ENCODE peak calls at places on chromosomes 6 and 20, in six cellular contexts. One of them, this sample, is unnamed.

GRCh38 chr6:164859791-164860190 is 449.6 kb downstream of the C6orf118 start:
- DNase-seq in left ventricle myocardium inferior: no peak
- DNase-seq in uterus: no peak
- DNase-seq in aorta: no peak
- DNase-seq in activated CD4-positive, alpha-beta T cell treated with anti-CD3 and anti-CD28 coated beads, Interleukin-2, amount 50 U/mL, for 1 hour: no peak
- DNase-seq in Peyer's patch: no peak
- DNase-seq in this sample: no peak

GRCh38 chr6:82521369-82521768 is 157.8 kb downstream of the TPBG start:
- DNase-seq in uterus: no peak
- DNase-seq in activated CD4-positive, alpha-beta T cell treated with anti-CD3 and anti-CD28 coated beads, Interleukin-2, amount 50 U/mL, for 1 hour: no peak
- DNase-seq in left ventricle myocardium inferior: no peak
- DNase-seq in aorta: no peak
- DNase-seq in Peyer's patch: no peak
- DNase-seq in this sample: no peak

GRCh38 chr6:132919476-132919875 is 105.1 kb downstream of the RPS12 start:
- DNase-seq in uterus: peak
- DNase-seq in activated CD4-positive, alpha-beta T cell treated with anti-CD3 and anti-CD28 coated beads, Interleukin-2, amount 50 U/mL, for 1 hour: no peak
- DNase-seq in Peyer's patch: no peak
- DNase-seq in left ventricle myocardium inferior: peak
- DNase-seq in aorta: no peak
- DNase-seq in this sample: peak

GRCh38 chr6:46757206-46757564 is 10.5 kb downstream of the ANKRD66 start:
- DNase-seq in aorta: no peak
- DNase-seq in activated CD4-positive, alpha-beta T cell treated with anti-CD3 and anti-CD28 coated beads, Interleukin-2, amount 50 U/mL, for 1 hour: no peak
- DNase-seq in Peyer's patch: no peak
- DNase-seq in left ventricle myocardium inferior: no peak
- DNase-seq in uterus: no peak
- DNase-seq in this sample: no peak

GRCh38 chr6:131923356-131923755 is 27.8 kb downstream of the CCN2 start:
- DNase-seq in activated CD4-positive, alpha-beta T cell treated with anti-CD3 and anti-CD28 coated beads, Interleukin-2, amount 50 U/mL, for 1 hour: peak
- DNase-seq in aorta: no peak
- DNase-seq in uterus: peak
- DNase-seq in Peyer's patch: no peak
- DNase-seq in left ventricle myocardium inferior: peak
- DNase-seq in this sample: no peak

GRCh38 chr20:33490023-33490933 is at the start of gene CBFA2T2:
- DNase-seq in uterus: no peak
- DNase-seq in aorta: peak
- DNase-seq in Peyer's patch: peak
- DNase-seq in activated CD4-positive, alpha-beta T cell treated with anti-CD3 and anti-CD28 coated beads, Interleukin-2, amount 50 U/mL, for 1 hour: no peak
- DNase-seq in left ventricle myocardium inferior: peak
- DNase-seq in this sample: peak

GRCh38 chr6:134589512-134589911 is 271.6 kb upstream of the SGK1 start:
- DNase-seq in Peyer's patch: no peak
- DNase-seq in left ventricle myocardium inferior: no peak
- DNase-seq in aorta: no peak
- DNase-seq in activated CD4-positive, alpha-beta T cell treated with anti-CD3 and anti-CD28 coated beads, Interleukin-2, amount 50 U/mL, for 1 hour: no peak
- DNase-seq in uterus: no peak
- DNase-seq in this sample: peak

GRCh38 chr6:134379086-134379485 is 61.2 kb upstream of the SGK1 start:
- DNase-seq in uterus: no peak
- DNase-seq in Peyer's patch: no peak
- DNase-seq in aorta: no peak
- DNase-seq in activated CD4-positive, alpha-beta T cell treated with anti-CD3 and anti-CD28 coated beads, Interleukin-2, amount 50 U/mL, for 1 hour: peak
- DNase-seq in left ventricle myocardium inferior: no peak
- DNase-seq in this sample: no peak

GRCh38 chr6:39303425-39304153 is 10.6 kb downstream of the KCNK17 start:
- DNase-seq in aorta: no peak
- DNase-seq in left ventricle myocardium inferior: no peak
- DNase-seq in activated CD4-positive, alpha-beta T cell treated with anti-CD3 and anti-CD28 coated beads, Interleukin-2, amount 50 U/mL, for 1 hour: no peak
- DNase-seq in Peyer's patch: no peak
- DNase-seq in uterus: no peak
- DNase-seq in this sample: no peak

GRCh38 chr6:89952696-89953095 is 58.4 kb downstream of the GJA10 start:
- DNase-seq in activated CD4-positive, alpha-beta T cell treated with anti-CD3 and anti-CD28 coated beads, Interleukin-2, amount 50 U/mL, for 1 hour: peak
- DNase-seq in left ventricle myocardium inferior: no peak
- DNase-seq in uterus: no peak
- DNase-seq in Peyer's patch: peak
- DNase-seq in aorta: no peak
- DNase-seq in this sample: no peak

GRCh38 chr6:34485321-34486060 is 19.6 kb downstream of the PACSIN1 start:
- DNase-seq in activated CD4-positive, alpha-beta T cell treated with anti-CD3 and anti-CD28 coated beads, Interleukin-2, amount 50 U/mL, for 1 hour: no peak
- DNase-seq in left ventricle myocardium inferior: no peak
- DNase-seq in aorta: peak
- DNase-seq in uterus: no peak
- DNase-seq in Peyer's patch: no peak
- DNase-seq in this sample: no peak

GRCh38 chr6:96089173-96089572 is 73.4 kb downstream of the FUT9 start:
- DNase-seq in activated CD4-positive, alpha-beta T cell treated with anti-CD3 and anti-CD28 coated beads, Interleukin-2, amount 50 U/mL, for 1 hour: no peak
- DNase-seq in aorta: no peak
- DNase-seq in left ventricle myocardium inferior: no peak
- DNase-seq in uterus: no peak
- DNase-seq in Peyer's patch: no peak
- DNase-seq in this sample: no peak

GRCh38 chr6:103335412-103335811 is 1524.3 kb downstream of the HACE1 start:
- DNase-seq in aorta: no peak
- DNase-seq in uterus: no peak
- DNase-seq in left ventricle myocardium inferior: no peak
- DNase-seq in activated CD4-positive, alpha-beta T cell treated with anti-CD3 and anti-CD28 coated beads, Interleukin-2, amount 50 U/mL, for 1 hour: no peak
- DNase-seq in Peyer's patch: no peak
- DNase-seq in this sample: no peak

GRCh38 chr6:97978855-97979271 is 695.8 kb upstream of the MMS22L start:
- DNase-seq in left ventricle myocardium inferior: no peak
- DNase-seq in activated CD4-positive, alpha-beta T cell treated with anti-CD3 and anti-CD28 coated beads, Interleukin-2, amount 50 U/mL, for 1 hour: no peak
- DNase-seq in Peyer's patch: no peak
- DNase-seq in aorta: peak
- DNase-seq in uterus: no peak
- DNase-seq in this sample: no peak

GRCh38 chr20:44618318-44618731 is 33.2 kb downstream of the ADA start:
- DNase-seq in aorta: peak
- DNase-seq in uterus: no peak
- DNase-seq in activated CD4-positive, alpha-beta T cell treated with anti-CD3 and anti-CD28 coated beads, Interleukin-2, amount 50 U/mL, for 1 hour: peak
- DNase-seq in Peyer's patch: peak
- DNase-seq in left ventricle myocardium inferior: peak
- DNase-seq in this sample: no peak

GRCh38 chr6:11098009-11098408 is 4.4 kb downstream of the SMIM13 start:
- DNase-seq in Peyer's patch: no peak
- DNase-seq in aorta: no peak
- DNase-seq in uterus: no peak
- DNase-seq in activated CD4-positive, alpha-beta T cell treated with anti-CD3 and anti-CD28 coated beads, Interleukin-2, amount 50 U/mL, for 1 hour: no peak
- DNase-seq in left ventricle myocardium inferior: no peak
- DNase-seq in this sample: no peak

GRCh38 chr6:158879180-158879579 is 60.0 kb upstream of the EZR start:
- DNase-seq in uterus: no peak
- DNase-seq in Peyer's patch: no peak
- DNase-seq in activated CD4-positive, alpha-beta T cell treated with anti-CD3 and anti-CD28 coated beads, Interleukin-2, amount 50 U/mL, for 1 hour: no peak
- DNase-seq in left ventricle myocardium inferior: no peak
- DNase-seq in aorta: no peak
- DNase-seq in this sample: no peak

GRCh38 chr6:170092826-170093225 is 198.1 kb downstream of the DLL1 start:
- DNase-seq in left ventricle myocardium inferior: no peak
- DNase-seq in Peyer's patch: no peak
- DNase-seq in uterus: no peak
- DNase-seq in activated CD4-positive, alpha-beta T cell treated with anti-CD3 and anti-CD28 coated beads, Interleukin-2, amount 50 U/mL, for 1 hour: no peak
- DNase-seq in aorta: peak
- DNase-seq in this sample: no peak

GRCh38 chr6:18153311-18153703 is 1.6 kb downstream of the TPMT start:
- DNase-seq in Peyer's patch: no peak
- DNase-seq in left ventricle myocardium inferior: no peak
- DNase-seq in activated CD4-positive, alpha-beta T cell treated with anti-CD3 and anti-CD28 coated beads, Interleukin-2, amount 50 U/mL, for 1 hour: no peak
- DNase-seq in aorta: no peak
- DNase-seq in uterus: no peak
- DNase-seq in this sample: no peak

GRCh38 chr6:137403443-137403842 is 90.8 kb downstream of the OLIG3 start:
- DNase-seq in activated CD4-positive, alpha-beta T cell treated with anti-CD3 and anti-CD28 coated beads, Interleukin-2, amount 50 U/mL, for 1 hour: no peak
- DNase-seq in left ventricle myocardium inferior: no peak
- DNase-seq in aorta: no peak
- DNase-seq in uterus: no peak
- DNase-seq in Peyer's patch: no peak
- DNase-seq in this sample: no peak

GRCh38 chr6:43673444-43674063 is 14.0 kb downstream of the MRPS18A start:
- DNase-seq in Peyer's patch: no peak
- DNase-seq in activated CD4-positive, alpha-beta T cell treated with anti-CD3 and anti-CD28 coated beads, Interleukin-2, amount 50 U/mL, for 1 hour: no peak
- DNase-seq in left ventricle myocardium inferior: no peak
- DNase-seq in uterus: peak
- DNase-seq in aorta: peak
- DNase-seq in this sample: no peak

GRCh38 chr6:144315226-144315980 is 30.3 kb downstream of the UTRN start:
- DNase-seq in uterus: no peak
- DNase-seq in activated CD4-positive, alpha-beta T cell treated with anti-CD3 and anti-CD28 coated beads, Interleukin-2, amount 50 U/mL, for 1 hour: no peak
- DNase-seq in Peyer's patch: no peak
- DNase-seq in left ventricle myocardium inferior: no peak
- DNase-seq in aorta: no peak
- DNase-seq in this sample: no peak

GRCh38 chr6:166104107-166104506 is 63.5 kb downstream of the TBXT start:
- DNase-seq in Peyer's patch: no peak
- DNase-seq in uterus: no peak
- DNase-seq in activated CD4-positive, alpha-beta T cell treated with anti-CD3 and anti-CD28 coated beads, Interleukin-2, amount 50 U/mL, for 1 hour: no peak
- DNase-seq in aorta: no peak
- DNase-seq in left ventricle myocardium inferior: no peak
- DNase-seq in this sample: no peak

GRCh38 chr20:9617062-9617461 is 102.7 kb downstream of the LAMP5 start:
- DNase-seq in Peyer's patch: peak
- DNase-seq in aorta: no peak
- DNase-seq in activated CD4-positive, alpha-beta T cell treated with anti-CD3 and anti-CD28 coated beads, Interleukin-2, amount 50 U/mL, for 1 hour: peak
- DNase-seq in left ventricle myocardium inferior: peak
- DNase-seq in uterus: peak
- DNase-seq in this sample: peak

GRCh38 chr6:29325777-29326176 is 24.3 kb downstream of the OR14J1 start:
- DNase-seq in activated CD4-positive, alpha-beta T cell treated with anti-CD3 and anti-CD28 coated beads, Interleukin-2, amount 50 U/mL, for 1 hour: no peak
- DNase-seq in left ventricle myocardium inferior: no peak
- DNase-seq in Peyer's patch: no peak
- DNase-seq in aorta: no peak
- DNase-seq in uterus: no peak
- DNase-seq in this sample: no peak

GRCh38 chr6:34560366-34561226 is 4.5 kb upstream of the SPDEF start:
- DNase-seq in uterus: no peak
- DNase-seq in activated CD4-positive, alpha-beta T cell treated with anti-CD3 and anti-CD28 coated beads, Interleukin-2, amount 50 U/mL, for 1 hour: no peak
- DNase-seq in aorta: no peak
- DNase-seq in Peyer's patch: no peak
- DNase-seq in left ventricle myocardium inferior: peak
- DNase-seq in this sample: no peak

GRCh38 chr20:58023346-58023745 is 205.1 kb downstream of the ANKRD60 start:
- DNase-seq in activated CD4-positive, alpha-beta T cell treated with anti-CD3 and anti-CD28 coated beads, Interleukin-2, amount 50 U/mL, for 1 hour: no peak
- DNase-seq in left ventricle myocardium inferior: no peak
- DNase-seq in uterus: no peak
- DNase-seq in Peyer's patch: no peak
- DNase-seq in aorta: peak
- DNase-seq in this sample: no peak